ENCODE peak calls at places on chromosomes 2 and 18, in six cellular contexts. X, U, D, Q, Z and B are unnamed samples.

GRCh38 chr2:240913810-240914644 is 7.9 kb downstream of the CROCC2 start:
- DNase-seq in X (peak), U (peak), D (peak), Q (peak), Z (peak), B (no peak)

GRCh38 chr2:20514596-20515269 is 67.9 kb downstream of the RHOB start:
- DNase-seq in X (peak), U (peak), D (no peak), Q (no peak), Z (no peak), B (peak)

GRCh38 chr2:233061007-233061590 is 957 bp downstream of the INPP5D start:
- DNase-seq in X (no peak), U (no peak), D (peak), Q (no peak), Z (no peak), B (no peak)

GRCh38 chr18:58005885-58006523 is 38.0 kb upstream of the NEDD4L start:
- DNase-seq in X (no peak), U (no peak), D (no peak), Q (no peak), Z (no peak), B (peak)

GRCh38 chr2:38700881-38701458 is 35.1 kb downstream of the GALM start:
- DNase-seq in X (no peak), U (no peak), D (no peak), Q (no peak), Z (no peak), B (no peak)

GRCh38 chr2:172985139-172985874 is 90.3 kb upstream of the MAP3K20 start:
- DNase-seq in X (peak), U (no peak), D (no peak), Q (no peak), Z (peak), B (no peak)

GRCh38 chr2:45909677-45910191 is 258.3 kb downstream of the PRKCE start:
- DNase-seq in X (no peak), U (no peak), D (peak), Q (no peak), Z (no peak), B (no peak)

GRCh38 chr18:23964282-23965238 is 50.0 kb upstream of the TTC39C start:
- DNase-seq in X (peak), U (no peak), D (peak), Q (no peak), Z (no peak), B (no peak)

GRCh38 chr18:68623342-68623741 is 91.6 kb downstream of the TMX3 start:
- DNase-seq in X (peak), U (no peak), D (peak), Q (peak), Z (no peak), B (peak)

GRCh38 chr18:75070625-75071483 is 138.1 kb downstream of the PTGR3 start:
- DNase-seq in X (peak), U (no peak), D (peak), Q (no peak), Z (no peak), B (peak)

GRCh38 chr18:77711096-77711495 is 461.4 kb downstream of the GALR1 start:
- DNase-seq in X (no peak), U (no peak), D (peak), Q (peak), Z (no peak), B (no peak)

GRCh38 chr2:25251032-25251460 is 82.7 kb upstream of the POMC start:
- DNase-seq in X (no peak), U (no peak), D (no peak), Q (peak), Z (no peak), B (peak)

GRCh38 chr2:233264667-233265066 is 13.2 kb downstream of the ATG16L1 start:
- DNase-seq in X (no peak), U (no peak), D (no peak), Q (no peak), Z (no peak), B (no peak)

GRCh38 chr2:184067502-184067901 is 530.8 kb upstream of the ZNF804A start:
- DNase-seq in X (no peak), U (no peak), D (peak), Q (peak), Z (no peak), B (no peak)
- TF ChIP-seq CTCF in X (no peak), U (no peak), D (peak), Q (peak), Z (no peak), B (peak)

GRCh38 chr2:222753251-222753824 is 81.9 kb downstream of the MOGAT1 start:
- DNase-seq in X (no peak), U (no peak), D (no peak), Q (peak), Z (peak), B (no peak)

GRCh38 chr2:222754324-222754723 is 82.9 kb downstream of the MOGAT1 start:
- DNase-seq in X (no peak), U (no peak), D (no peak), Q (no peak), Z (no peak), B (no peak)

GRCh38 chr2:222756362-222756831 is 84.9 kb downstream of the MOGAT1 start:
- DNase-seq in X (no peak), U (no peak), D (no peak), Q (peak), Z (no peak), B (no peak)

GRCh38 chr2:222760301-222760897 is 88.9 kb downstream of the MOGAT1 start:
- DNase-seq in X (no peak), U (no peak), D (no peak), Q (peak), Z (no peak), B (no peak)

DNA sequence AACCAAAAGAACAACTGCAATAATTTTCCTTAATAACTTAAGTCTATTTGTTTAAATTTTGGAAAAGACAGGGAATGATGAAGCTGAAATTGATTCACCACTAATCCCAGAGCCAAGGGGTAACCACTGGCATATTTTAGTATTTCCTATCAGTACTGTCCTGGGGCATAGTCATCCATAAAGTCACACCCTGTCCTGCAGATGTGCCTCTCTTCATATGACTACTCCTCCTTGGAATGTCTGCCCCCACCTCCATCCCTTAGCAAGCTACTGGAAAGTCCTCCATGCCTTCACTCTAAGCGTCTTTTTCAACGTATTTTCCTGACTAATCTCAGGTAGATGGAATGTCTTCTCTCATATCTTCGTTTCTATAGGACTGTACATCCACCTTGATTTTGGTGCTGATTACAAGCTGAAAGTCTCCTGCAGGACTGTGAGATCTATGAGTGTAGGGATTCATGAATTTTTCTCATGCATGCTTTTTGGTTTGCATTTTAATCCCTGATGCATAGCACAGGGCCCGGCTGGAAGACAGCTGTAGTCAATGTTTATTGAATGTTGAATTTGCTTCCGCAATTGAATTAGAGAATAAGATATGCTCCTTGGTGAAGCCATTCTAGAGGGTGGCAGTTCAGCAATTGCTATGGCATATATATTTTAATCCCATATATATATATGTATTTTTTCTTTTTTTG is 85.6 kb downstream of the MOGAT1 start:
- DNase-seq in X (peak), U (no peak), D (no peak), Q (no peak), Z (no peak), B (peak)
- H3K27ac ChIP-seq in X (peak), U (no peak), D (no peak), Q (no peak), Z (no peak), B (peak)

DNA sequence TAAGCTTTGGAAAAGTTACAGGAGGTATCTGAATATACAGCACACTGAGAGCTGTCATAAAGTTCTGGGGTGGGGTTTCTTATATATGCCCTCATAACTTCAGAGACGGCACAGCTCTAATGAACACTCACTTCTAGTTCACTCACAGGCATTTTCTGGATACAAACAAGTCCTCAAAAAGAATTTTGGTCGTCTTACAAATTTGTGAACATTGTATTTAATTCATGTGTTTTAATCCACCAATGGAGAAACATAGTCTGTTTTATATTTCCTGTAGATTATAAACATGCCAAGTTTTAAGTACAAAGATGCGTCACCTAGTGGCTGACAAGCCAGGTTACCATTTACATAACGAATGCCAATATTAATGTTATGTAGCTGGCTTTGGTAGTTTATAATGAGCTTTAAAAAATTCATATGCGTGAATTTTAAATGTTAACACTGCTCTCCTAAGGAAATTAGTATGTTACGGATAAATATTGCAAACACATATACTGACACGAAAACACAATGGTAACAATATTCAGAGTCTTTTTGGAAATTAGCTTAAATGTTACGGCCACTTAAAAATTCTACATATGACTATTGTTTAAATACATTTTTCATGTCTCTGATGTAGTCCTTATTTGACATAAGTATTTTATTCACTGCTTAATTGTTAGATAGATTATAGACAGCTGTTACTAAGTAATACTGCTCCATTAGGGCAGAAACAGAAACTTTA is 2.5 kb downstream of the COL3A1 start:
- DNase-seq in X (no peak), U (no peak), D (peak), Q (no peak), Z (no peak), B (peak)
- H3K4me3 ChIP-seq in X (no peak), U (peak), D (no peak), Q (no peak), Z (peak), B (peak)

GRCh38 chr2:159758686-159759085 is 39.3 kb downstream of the CD302 start:
- DNase-seq in X (peak), U (no peak), D (no peak), Q (no peak), Z (no peak), B (no peak)

GRCh38 chr2:159753797-159754196 is 41.5 kb downstream of the MARCHF7 start:
- DNase-seq in X (no peak), U (no peak), D (no peak), Q (no peak), Z (no peak), B (no peak)

GRCh38 chr2:159755014-159755413 is 42.7 kb downstream of the MARCHF7 start:
- DNase-seq in X (no peak), U (no peak), D (no peak), Q (no peak), Z (no peak), B (no peak)

GRCh38 chr2:159758239-159758638 is 39.8 kb downstream of the CD302 start:
- DNase-seq in X (no peak), U (no peak), D (no peak), Q (no peak), Z (no peak), B (no peak)

DNA sequence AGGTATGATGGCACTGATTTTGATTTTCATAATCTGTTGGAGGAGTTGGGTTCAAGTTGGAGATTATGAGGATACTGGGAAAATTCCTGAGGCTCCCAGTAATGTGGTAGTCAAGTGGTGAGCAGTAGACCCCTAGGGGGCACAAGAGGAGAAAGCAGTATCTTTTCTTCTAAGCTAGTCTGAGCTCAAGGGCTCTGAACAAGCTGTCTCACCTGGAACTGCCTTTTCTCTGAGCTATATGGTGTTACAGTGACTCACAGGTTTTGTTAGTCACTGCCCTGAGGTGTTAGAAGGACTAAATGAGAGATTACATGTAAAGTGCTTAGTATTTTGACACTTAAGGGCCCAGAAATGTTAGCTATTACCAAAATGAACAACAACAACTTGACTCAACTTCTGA is 42.2 kb downstream of the CD302 start:
- DNase-seq in X (peak), U (no peak), D (no peak), Q (peak), Z (no peak), B (peak)
- TF ChIP-seq CTCF in X (peak), U (no peak), D (peak), Q (peak), Z (peak), B (peak)

DNA sequence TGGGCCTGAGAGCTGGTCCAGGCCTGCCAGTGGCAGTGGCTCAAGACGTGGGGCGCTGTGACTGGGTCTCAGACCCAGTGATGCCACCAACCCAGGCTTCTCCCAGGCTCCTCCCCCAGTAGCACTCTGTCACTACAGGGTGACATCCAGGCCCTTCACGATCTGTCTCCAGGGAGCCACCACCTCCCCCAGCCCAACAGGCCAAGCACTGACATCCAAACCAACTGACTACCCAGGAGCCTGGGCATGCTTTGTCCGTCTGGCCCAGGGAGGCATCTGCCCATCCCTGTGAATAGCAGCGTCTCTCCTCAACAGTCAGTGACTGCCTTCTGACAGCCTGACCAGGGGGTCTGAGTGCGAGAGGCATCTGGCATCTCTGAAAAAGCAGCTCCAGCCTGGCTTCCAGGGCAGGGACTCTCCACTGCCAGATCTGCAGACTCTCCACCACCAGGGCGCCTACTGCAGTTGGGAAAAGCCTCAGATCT is 13.0 kb downstream of the TEX44 start:
- DNase-seq in X (no peak), U (no peak), D (peak), Q (no peak), Z (peak), B (no peak)
- H3K27ac ChIP-seq in X (peak), U (peak), D (peak), Q (no peak), Z (peak), B (no peak)

GRCh38 chr2:218985021-218985324 is at the start of gene FEV:
- DNase-seq in X (no peak), U (no peak), D (no peak), Q (peak), Z (no peak), B (no peak)

GRCh38 chr2:218983971-218984238 is 1.1 kb downstream of the FEV start:
- DNase-seq in X (no peak), U (no peak), D (no peak), Q (no peak), Z (no peak), B (no peak)

GRCh38 chr2:218986148-218986761 is 1.3 kb upstream of the FEV start:
- DNase-seq in X (no peak), U (no peak), D (no peak), Q (no peak), Z (no peak), B (no peak)

GRCh38 chr2:218984239-218985020 is 554 bp downstream of the FEV start:
- DNase-seq in X (no peak), U (no peak), D (no peak), Q (peak), Z (no peak), B (no peak)

DNA sequence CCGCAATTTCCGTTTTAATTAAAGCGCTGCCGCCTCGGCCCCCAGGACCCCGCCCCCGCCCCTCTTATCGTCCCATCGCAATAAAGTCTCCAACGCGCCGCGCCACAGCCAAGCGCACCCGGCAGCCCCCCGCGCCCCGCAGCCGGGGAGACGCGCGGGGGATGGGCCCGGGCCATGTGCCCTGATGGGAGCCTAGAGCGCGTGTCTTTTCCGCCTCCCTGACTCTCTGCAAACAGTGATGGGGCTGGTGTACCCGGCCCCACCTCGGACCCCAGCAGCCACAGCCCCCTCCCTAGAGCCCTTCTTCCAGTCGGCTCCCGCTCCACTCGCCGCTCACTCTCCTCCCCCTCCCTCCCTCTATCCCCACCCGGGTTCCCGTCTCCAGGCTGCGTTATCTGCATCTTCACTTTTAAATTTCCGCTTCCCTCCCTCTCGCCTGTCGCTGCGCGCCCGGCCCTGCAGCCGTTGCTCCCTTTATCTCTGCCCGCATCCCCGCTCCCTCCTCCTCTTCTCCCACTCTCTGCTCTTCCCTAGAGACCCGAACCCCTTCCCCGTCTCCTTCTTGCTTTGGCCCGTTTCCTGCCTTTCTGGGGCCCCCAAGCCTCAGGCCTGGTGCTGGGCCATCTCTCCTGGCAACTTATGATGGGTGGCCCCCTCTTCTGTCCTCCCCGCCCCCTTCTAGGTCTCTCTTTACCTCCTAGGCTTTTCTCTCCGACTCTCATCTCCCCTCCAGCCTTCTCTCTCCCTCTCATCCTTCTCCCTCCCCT is 524 bp upstream of the FEV start:
- DNase-seq in X (no peak), U (no peak), D (no peak), Q (no peak), Z (no peak), B (no peak)
- H3K4me3 ChIP-seq in X (peak), U (no peak), D (no peak), Q (peak), Z (peak), B (no peak)

GRCh38 chr18:64119916-64120315 is 29.0 kb downstream of the LINC00305 start:
- DNase-seq in X (peak), U (no peak), D (peak), Q (no peak), Z (no peak), B (no peak)
- TF ChIP-seq CTCF in X (peak), U (no peak), D (peak), Q (peak), Z (no peak), B (no peak)

GRCh38 chr2:131058905-131059304 is 34.4 kb downstream of the FAM168B start:
- DNase-seq in X (no peak), U (no peak), D (no peak), Q (no peak), Z (no peak), B (no peak)

GRCh38 chr2:131062066-131062465 is 31.2 kb downstream of the FAM168B start:
- DNase-seq in X (no peak), U (no peak), D (no peak), Q (no peak), Z (no peak), B (no peak)

GRCh38 chr2:131064589-131065232 is 28.5 kb downstream of the FAM168B start:
- DNase-seq in X (no peak), U (no peak), D (no peak), Q (no peak), Z (no peak), B (no peak)

GRCh38 chr2:131067465-131067864 is 25.8 kb downstream of the FAM168B start:
- DNase-seq in X (no peak), U (no peak), D (no peak), Q (no peak), Z (no peak), B (no peak)

DNA sequence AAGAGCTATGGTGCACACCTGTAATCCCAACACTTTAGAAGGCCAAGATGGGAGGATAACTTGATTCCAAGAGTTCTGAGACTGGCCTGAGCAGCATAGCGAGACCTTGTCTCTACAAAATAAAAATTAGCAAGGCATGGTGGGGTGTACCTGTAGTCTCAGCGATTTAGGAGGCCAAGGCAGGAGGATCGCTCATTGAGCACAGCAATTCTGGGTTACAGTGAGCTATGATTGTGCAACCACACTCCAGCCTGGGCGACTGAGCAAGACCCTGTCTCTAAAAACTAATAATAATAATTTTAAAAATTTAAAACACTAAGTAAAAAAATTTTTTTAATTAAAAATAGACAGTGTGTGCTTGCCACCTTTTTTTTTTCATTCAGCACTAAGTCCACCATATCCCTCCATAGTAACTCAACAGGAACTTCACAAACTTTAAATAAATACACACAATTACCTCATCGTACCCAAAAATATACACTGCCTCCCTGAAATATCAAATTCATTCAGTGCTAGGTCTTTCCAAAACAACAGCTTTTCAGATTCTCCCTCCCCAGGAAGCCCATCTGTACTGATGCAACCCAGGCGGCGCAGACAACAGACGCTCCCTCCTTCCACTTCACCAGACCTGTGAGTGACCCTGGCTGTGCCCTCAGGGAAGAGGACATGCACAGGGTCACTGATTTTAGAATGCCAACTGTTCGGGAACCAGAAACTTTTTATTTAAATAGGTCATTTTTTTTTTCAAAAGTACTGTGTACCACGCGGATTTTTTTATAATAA is 29.6 kb downstream of the FAM168B start:
- DNase-seq in X (no peak), U (no peak), D (no peak), Q (no peak), Z (no peak), B (no peak)
- H3K27ac ChIP-seq in X (no peak), U (no peak), D (no peak), Q (no peak), Z (peak), B (no peak)